ENCODE peak calls at places on chromosomes 1 and 21, in nine cellular contexts. H is sigmoid colon, M is breast epithelium, I is transverse colon, Y is thyroid gland, Q is adrenal gland, U is lower leg skin, E is esophagus muscularis mucosa, Z is ovary. G is an unnamed sample.

GRCh38 chr1:6917067-6917466 is 131.8 kb downstream of the CAMTA1 start:
- DNase-seq in H (no peak), M (no peak), I (peak; percentile 33), Y (no peak), Q (no peak), U (no peak), E (no peak), Z (no peak), G (no peak)

GRCh38 chr21:43361127-43361492 is 65.8 kb downstream of the SIK1 start:
- DNase-seq in H (no peak), M (peak; percentile 60), I (peak; percentile 52), Y (no peak), Q (no peak), U (peak; percentile 59), E (no peak), Z (no peak), G (no peak)

GRCh38 chr1:81702903-81703302 is 97.8 kb upstream of the ADGRL2 start:
- DNase-seq in H (no peak), M (no peak), I (no peak), Y (no peak), Q (no peak), U (no peak), E (no peak), Z (no peak), G (no peak)

GRCh38 chr1:226676381-226676780 is 62.7 kb downstream of the ITPKB start:
- DNase-seq in H (peak; percentile 51), M (no peak), I (no peak), Y (no peak), Q (no peak), U (no peak), E (no peak), Z (peak; percentile 7), G (no peak)

GRCh38 chr1:154429118-154429517 is 24.0 kb downstream of the IL6R start:
- DNase-seq in H (peak; percentile 79), M (no peak), I (no peak), Y (no peak), Q (no peak), U (no peak), E (no peak), Z (no peak), G (no peak)

GRCh38 chr1:112021263-112021662 is 31.8 kb upstream of the KCND3 start:
- DNase-seq in H (no peak), M (no peak), I (no peak), Y (no peak), Q (no peak), U (no peak), E (no peak), Z (no peak), G (no peak)

GRCh38 chr21:26715878-26716506 is 129.2 kb downstream of the ADAMTS1 start:
- DNase-seq in H (no peak), M (no peak), I (peak; percentile 35), Y (peak; percentile 11), Q (peak; percentile 50), U (no peak), E (no peak), Z (no peak), G (no peak)

GRCh38 chr1:203480084-203480483 is 4.5 kb downstream of the PRELP start:
- DNase-seq in H (peak; percentile 82), M (no peak), I (no peak), Y (no peak), Q (no peak), U (no peak), E (no peak), Z (no peak), G (no peak)

GRCh38 chr1:160667896-160668295 is 21.1 kb upstream of the SLAMF1 start:
- DNase-seq in H (no peak), M (no peak), I (no peak), Y (no peak), Q (no peak), U (no peak), E (no peak), Z (no peak), G (no peak)

GRCh38 chr1:160662888-160663287 is 16.0 kb upstream of the SLAMF1 start:
- DNase-seq in H (no peak), M (no peak), I (no peak), Y (no peak), Q (no peak), U (no peak), E (peak; percentile 83), Z (no peak), G (no peak)

GRCh38 chr1:160666079-160666442 is 19.2 kb upstream of the SLAMF1 start:
- DNase-seq in H (no peak), M (no peak), I (no peak), Y (no peak), Q (no peak), U (no peak), E (no peak), Z (no peak), G (no peak)

GRCh38 chr1:160664573-160665051 is 17.8 kb upstream of the SLAMF1 start:
- DNase-seq in H (no peak), M (no peak), I (peak; percentile 33), Y (no peak), Q (no peak), U (no peak), E (no peak), Z (no peak), G (no peak)

GRCh38 chr1:160665330-160666078 is 18.7 kb upstream of the SLAMF1 start:
- DNase-seq in H (no peak), M (no peak), I (peak; percentile 58), Y (no peak), Q (peak; percentile 47), U (peak; percentile 37), E (peak; percentile 91), Z (no peak), G (no peak)
- TF ChIP-seq POLR2A in H (no peak), M (no peak), I (no peak), Y (no peak), Q (no peak), U (no peak), E (no peak), Z (no peak), G (no peak)

DNA sequence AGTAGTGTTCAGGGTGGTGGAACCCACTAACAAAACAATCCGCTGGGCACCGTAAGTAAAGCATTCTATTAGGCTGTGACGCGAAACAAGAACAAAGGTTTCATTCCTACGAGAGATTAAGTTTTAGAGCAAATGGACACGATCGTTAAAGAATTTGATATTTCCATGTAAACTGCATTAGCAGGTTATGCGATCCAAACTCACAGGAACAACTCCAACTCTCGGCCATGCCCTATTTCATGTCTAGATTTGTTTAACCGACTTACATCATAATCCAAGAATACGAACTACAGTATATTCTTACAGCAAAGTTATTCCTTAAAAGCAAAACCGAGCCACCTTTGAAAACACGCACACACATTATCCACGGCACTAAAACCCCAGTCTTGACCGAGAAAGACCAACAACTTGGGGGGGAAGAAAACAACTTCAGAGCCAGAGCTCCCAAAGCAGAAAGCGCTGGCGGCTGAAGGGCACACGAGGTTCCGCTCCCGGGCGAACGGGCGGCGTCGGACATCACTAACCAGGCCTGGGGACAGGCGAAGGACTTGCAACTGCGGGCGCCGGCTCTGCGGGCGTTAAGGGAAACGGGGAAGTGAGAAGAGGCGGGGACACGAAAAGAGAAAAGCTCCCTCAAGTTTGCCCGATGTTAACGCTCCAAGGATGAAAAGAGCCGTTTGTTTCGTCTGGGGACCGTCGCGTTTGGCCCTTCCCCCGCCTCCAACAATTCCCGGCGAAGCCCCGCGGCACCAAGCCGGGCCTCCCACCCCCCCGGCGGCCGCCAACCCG is 725 bp downstream of the B3GALNT2 start:
- DNase-seq in H (peak; percentile 77), M (peak; percentile 36), I (peak; percentile 74), Y (peak; percentile 65), Q (peak; percentile 68), U (peak; percentile 25), E (no peak), Z (no peak), G (no peak)
- TF ChIP-seq POLR2A in H (peak; percentile 12), M (no peak), I (no peak), Y (no peak), Q (no peak), U (no peak), E (no peak), Z (no peak), G (no peak)

GRCh38 chr1:39639333-39640130 is at the start of gene HEYL:
- DNase-seq in H (peak; percentile 82), M (no peak), I (peak; percentile 85), Y (peak; percentile 61), Q (peak; percentile 46), U (no peak), E (no peak), Z (peak; percentile 68), G (peak; percentile 71)
- TF ChIP-seq POLR2A in H (no peak), M (no peak), I (no peak), Y (no peak), Q (peak; percentile 24), U (no peak), E (no peak), Z (no peak), G (no peak)

GRCh38 chr1:109823543-109824348 is 60.0 kb upstream of the EPS8L3 start:
- DNase-seq in H (peak; percentile 72), M (no peak), I (no peak), Y (peak; percentile 44), Q (peak; percentile 81), U (no peak), E (peak; percentile 91), Z (peak; percentile 41), G (no peak)
- TF ChIP-seq POLR2A in H (no peak), M (no peak), I (no peak), Y (no peak), Q (no peak), U (no peak), E (no peak), Z (no peak), G (no peak)

GRCh38 chr1:12617901-12618660 is at the start of gene DHRS3:
- DNase-seq in H (peak; percentile 92), M (peak; percentile 90), I (peak; percentile 85), Y (peak; percentile 88), Q (peak; percentile 76), U (peak; percentile 81), E (peak; percentile 96), Z (peak; percentile 82), G (no peak)
- TF ChIP-seq POLR2A in H (peak; percentile 87), M (no peak), I (peak; percentile 75), Y (peak; percentile 66), Q (no peak), U (no peak), E (peak; percentile 62), Z (no peak), G (peak; percentile 21)